ENCODE peak calls at places on chromosomes 1 and 21, in four cellular contexts. One of them, this sample, is unnamed.

GRCh38 chr1:19405195-19405760 is 80.1 kb downstream of the CAPZB start:
- DNase-seq in pancreas: no peak
- DNase-seq in body of pancreas: no peak
- DNase-seq in fibroblast of mammary gland: no peak
- DNase-seq in this sample: no peak

GRCh38 chr1:200359610-200360163 is 50.1 kb downstream of the ZNF281 start:
- DNase-seq in fibroblast of mammary gland: peak
- DNase-seq in body of pancreas: no peak
- DNase-seq in pancreas: no peak
- DNase-seq in this sample: no peak

GRCh38 chr1:116453906-116454305 is 80.9 kb downstream of the ATP1A1 start:
- DNase-seq in body of pancreas: no peak
- DNase-seq in fibroblast of mammary gland: no peak
- DNase-seq in pancreas: no peak
- DNase-seq in this sample: peak

GRCh38 chr1:72830606-72831390 is 548.5 kb upstream of the NEGR1 start:
- DNase-seq in pancreas: no peak
- DNase-seq in fibroblast of mammary gland: no peak
- DNase-seq in body of pancreas: no peak
- DNase-seq in this sample: no peak

GRCh38 chr21:33339938-33340337 is 15.2 kb downstream of the IFNAR1 start:
- DNase-seq in body of pancreas: no peak
- DNase-seq in pancreas: no peak
- DNase-seq in fibroblast of mammary gland: no peak
- DNase-seq in this sample: no peak

GRCh38 chr1:56424744-56425493 is 154.4 kb downstream of the PLPP3 start:
- DNase-seq in body of pancreas: peak
- DNase-seq in pancreas: peak
- DNase-seq in fibroblast of mammary gland: peak
- DNase-seq in this sample: no peak

GRCh38 chr1:112637257-112638108 is 17.9 kb downstream of the CAPZA1 start:
- DNase-seq in fibroblast of mammary gland: peak
- DNase-seq in body of pancreas: no peak
- DNase-seq in pancreas: no peak
- DNase-seq in this sample: no peak

GRCh38 chr1:11930571-11931445 is 3.7 kb upstream of the PLOD1 start:
- DNase-seq in pancreas: peak
- DNase-seq in body of pancreas: peak
- DNase-seq in fibroblast of mammary gland: peak
- DNase-seq in this sample: no peak

GRCh38 chr1:198030682-198031081 is 113.5 kb downstream of the LHX9 start:
- DNase-seq in body of pancreas: peak
- DNase-seq in pancreas: no peak
- DNase-seq in fibroblast of mammary gland: peak
- DNase-seq in this sample: no peak

GRCh38 chr1:58870298-58870676 is 86.4 kb upstream of the JUN start:
- DNase-seq in body of pancreas: peak
- DNase-seq in fibroblast of mammary gland: no peak
- DNase-seq in pancreas: no peak
- DNase-seq in this sample: peak

GRCh38 chr1:107954719-107955415 is 10.1 kb downstream of the VAV3 start:
- DNase-seq in body of pancreas: no peak
- DNase-seq in pancreas: no peak
- DNase-seq in fibroblast of mammary gland: no peak
- DNase-seq in this sample: no peak

GRCh38 chr1:40636777-40637176 is 28.7 kb downstream of the RIMS3 start:
- DNase-seq in pancreas: no peak
- DNase-seq in body of pancreas: no peak
- DNase-seq in fibroblast of mammary gland: no peak
- DNase-seq in this sample: no peak

GRCh38 chr21:44931501-44932365 is 8.1 kb upstream of the SLX9 start:
- DNase-seq in fibroblast of mammary gland: no peak
- DNase-seq in body of pancreas: no peak
- DNase-seq in pancreas: peak
- DNase-seq in this sample: no peak

GRCh38 chr21:41536827-41537103 is 28.8 kb upstream of the TMPRSS2 start:
- DNase-seq in body of pancreas: no peak
- DNase-seq in fibroblast of mammary gland: no peak
- DNase-seq in pancreas: no peak
- DNase-seq in this sample: no peak
- H3K4me3 ChIP-seq in body of pancreas: no peak
- H3K4me3 ChIP-seq in fibroblast of mammary gland: no peak
- H3K4me3 ChIP-seq in pancreas: no peak
- H3K4me3 ChIP-seq in this sample: no peak

DNA sequence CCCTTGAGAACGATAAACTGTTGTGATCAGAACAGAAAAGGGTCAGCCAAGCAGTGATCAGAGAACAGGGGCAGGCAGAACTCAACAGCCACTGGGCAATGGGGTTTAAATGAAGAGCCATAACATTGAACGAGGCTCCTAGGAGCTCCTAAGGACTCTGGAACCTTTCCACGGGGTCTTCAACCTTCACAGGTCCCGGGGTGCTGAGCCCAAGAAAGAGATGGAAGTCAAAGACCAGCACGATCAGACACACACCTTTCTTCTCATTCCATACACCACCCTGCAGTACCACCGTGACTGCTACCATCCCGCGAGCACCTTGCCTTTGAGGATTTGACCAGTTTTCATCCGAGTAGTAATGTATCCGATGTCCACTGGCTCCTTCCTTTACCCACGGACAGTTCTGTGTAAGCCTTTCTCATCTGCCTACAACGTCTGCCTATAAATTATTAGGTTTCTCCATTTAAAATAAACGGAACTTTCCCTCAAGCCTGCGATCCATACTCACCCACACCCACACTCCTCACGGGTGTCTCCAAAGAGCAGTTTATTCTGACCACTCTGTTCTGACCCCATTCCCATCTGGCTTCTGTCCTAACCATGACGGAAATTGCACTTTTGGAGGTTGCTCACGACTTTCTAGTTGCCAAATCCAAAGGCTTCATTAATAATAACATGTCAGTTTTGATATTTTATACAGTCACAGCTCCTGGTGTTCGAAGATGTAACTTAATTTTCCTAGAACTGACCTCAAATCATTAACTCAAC is 16.8 kb upstream of the HHAT start:
- DNase-seq in pancreas: no peak
- DNase-seq in body of pancreas: no peak
- DNase-seq in fibroblast of mammary gland: peak
- DNase-seq in this sample: no peak
- H3K4me3 ChIP-seq in pancreas: no peak
- H3K4me3 ChIP-seq in body of pancreas: no peak
- H3K4me3 ChIP-seq in fibroblast of mammary gland: no peak
- H3K4me3 ChIP-seq in this sample: peak

GRCh38 chr1:27571439-27572018 is 32.4 kb downstream of the AHDC1 start:
- DNase-seq in body of pancreas: peak
- DNase-seq in fibroblast of mammary gland: no peak
- DNase-seq in pancreas: peak
- DNase-seq in this sample: peak

GRCh38 chr1:27569506-27570382 is 34.2 kb downstream of the AHDC1 start:
- DNase-seq in body of pancreas: no peak
- DNase-seq in fibroblast of mammary gland: no peak
- DNase-seq in pancreas: no peak
- DNase-seq in this sample: no peak

GRCh38 chr1:27569088-27569459 is 34.9 kb downstream of the AHDC1 start:
- DNase-seq in fibroblast of mammary gland: peak
- DNase-seq in body of pancreas: no peak
- DNase-seq in pancreas: no peak
- DNase-seq in this sample: no peak

GRCh38 chr1:27570823-27571222 is 33.1 kb downstream of the AHDC1 start:
- DNase-seq in body of pancreas: no peak
- DNase-seq in pancreas: no peak
- DNase-seq in fibroblast of mammary gland: no peak
- DNase-seq in this sample: peak

DNA sequence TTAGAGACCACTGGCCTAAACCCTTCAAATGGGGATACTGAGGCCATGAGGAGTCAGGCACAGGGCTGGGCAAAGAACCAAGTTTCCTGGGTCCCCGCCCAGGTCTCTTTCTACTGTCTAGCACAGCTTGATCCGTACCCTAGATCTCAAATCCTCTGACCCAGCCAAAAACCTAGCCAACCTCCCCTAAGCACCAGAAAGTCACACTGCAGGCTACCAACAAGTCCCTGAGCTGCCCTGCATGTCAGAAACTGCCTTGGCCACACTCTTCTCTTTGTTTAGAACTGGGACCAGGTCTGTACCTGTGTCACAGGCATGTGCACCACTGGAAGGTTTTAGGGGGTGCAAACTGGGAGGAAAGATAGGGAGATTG is 33.6 kb downstream of the AHDC1 start:
- DNase-seq in fibroblast of mammary gland: no peak
- DNase-seq in pancreas: no peak
- DNase-seq in body of pancreas: no peak
- DNase-seq in this sample: no peak
- H3K4me3 ChIP-seq in fibroblast of mammary gland: no peak
- H3K4me3 ChIP-seq in pancreas: no peak
- H3K4me3 ChIP-seq in body of pancreas: no peak
- H3K4me3 ChIP-seq in this sample: no peak

GRCh38 chr1:1136547-1137230 is 20.8 kb upstream of the C1orf159 start:
- DNase-seq in pancreas: no peak
- DNase-seq in body of pancreas: peak
- DNase-seq in fibroblast of mammary gland: no peak
- DNase-seq in this sample: peak
- H3K4me3 ChIP-seq in pancreas: no peak
- H3K4me3 ChIP-seq in body of pancreas: no peak
- H3K4me3 ChIP-seq in fibroblast of mammary gland: no peak
- H3K4me3 ChIP-seq in this sample: peak

GRCh38 chr1:205452364-205452763 is 3.5 kb downstream of the BLACAT1 start:
- DNase-seq in pancreas: no peak
- DNase-seq in fibroblast of mammary gland: no peak
- DNase-seq in body of pancreas: no peak
- DNase-seq in this sample: no peak

GRCh38 chr1:205450448-205450847 is 5.4 kb downstream of the BLACAT1 start:
- DNase-seq in fibroblast of mammary gland: no peak
- DNase-seq in body of pancreas: no peak
- DNase-seq in pancreas: no peak
- DNase-seq in this sample: no peak

GRCh38 chr1:205451202-205451601 is 4.6 kb downstream of the BLACAT1 start:
- DNase-seq in fibroblast of mammary gland: no peak
- DNase-seq in body of pancreas: no peak
- DNase-seq in pancreas: no peak
- DNase-seq in this sample: no peak

GRCh38 chr1:205452906-205453305 is 2.9 kb downstream of the BLACAT1 start:
- DNase-seq in pancreas: no peak
- DNase-seq in fibroblast of mammary gland: no peak
- DNase-seq in body of pancreas: no peak
- DNase-seq in this sample: no peak

GRCh38 chr1:205451759-205452164 is 4.1 kb downstream of the BLACAT1 start:
- DNase-seq in body of pancreas: no peak
- DNase-seq in fibroblast of mammary gland: no peak
- DNase-seq in pancreas: no peak
- DNase-seq in this sample: no peak
- H3K4me3 ChIP-seq in body of pancreas: no peak
- H3K4me3 ChIP-seq in fibroblast of mammary gland: no peak
- H3K4me3 ChIP-seq in pancreas: no peak
- H3K4me3 ChIP-seq in this sample: no peak

DNA sequence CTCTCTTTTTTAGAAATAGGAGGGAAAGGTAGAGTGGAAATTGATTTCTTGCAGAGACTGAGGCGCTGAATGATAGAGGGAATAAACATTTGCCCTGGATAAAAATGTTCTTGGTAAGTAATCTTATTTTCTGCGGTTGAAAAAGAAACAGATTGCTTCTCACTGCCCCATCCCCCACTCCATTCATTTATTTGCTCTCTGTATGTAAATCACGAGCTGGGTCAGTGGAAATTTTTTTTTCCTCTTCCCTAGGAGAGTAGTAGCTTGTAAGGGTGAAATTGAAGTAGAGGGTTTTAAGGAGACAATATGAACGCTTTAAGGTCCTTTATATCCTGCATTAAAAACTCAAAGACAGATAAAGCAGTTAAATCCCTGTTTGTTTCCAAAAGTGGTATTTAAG is 1.4 kb upstream of the BRINP3 start:
- DNase-seq in fibroblast of mammary gland: no peak
- DNase-seq in body of pancreas: no peak
- DNase-seq in pancreas: no peak
- DNase-seq in this sample: no peak
- H3K4me3 ChIP-seq in fibroblast of mammary gland: no peak
- H3K4me3 ChIP-seq in body of pancreas: peak
- H3K4me3 ChIP-seq in pancreas: no peak
- H3K4me3 ChIP-seq in this sample: peak